ENCODE peak calls at places on chromosomes 1 and 21, in six cellular contexts. J is BJ, M is B cell, P is suprapubic skin, U is AG04449, S is esophagus muscularis mucosa. X is an unnamed sample.

GRCh38 chr1:229438021-229438420 is 4.1 kb upstream of the ACTA1 start:
- DNase-seq in S (no peak), P (no peak), M (no peak), U (no peak), J (no peak), X (no peak)

GRCh38 chr1:4119516-4120220 is 219.6 kb upstream of the C1orf174 start:
- DNase-seq in J (no peak), M (no peak), S (no peak), P (peak), U (no peak), X (no peak)

GRCh38 chr1:8137406-8138244 is 111.5 kb upstream of the ERRFI1 start:
- DNase-seq in U (peak), S (no peak), J (peak), M (no peak), P (no peak), X (no peak)

GRCh38 chr1:47940321-47940720 is 56.9 kb downstream of the TRABD2B start:
- DNase-seq in U (no peak), P (no peak), S (no peak), M (no peak), J (no peak), X (no peak)

GRCh38 chr21:32726742-32727477 is 903 bp downstream of the SYNJ1 start:
- DNase-seq in J (no peak), S (no peak), P (no peak), U (no peak), M (no peak), X (peak)

GRCh38 chr1:104646233-104646632 is 896.5 kb downstream of the AMY1C start:
- DNase-seq in J (no peak), M (no peak), P (no peak), U (no peak), S (no peak), X (no peak)

GRCh38 chr1:153946622-153947246 is at the start of gene DENND4B:
- DNase-seq in U (no peak), J (no peak), M (peak), S (no peak), P (peak), X (peak)

GRCh38 chr21:15631342-15631741 is 98.4 kb upstream of the USP25 start:
- DNase-seq in U (peak), J (peak), M (no peak), S (no peak), P (no peak), X (no peak)

GRCh38 chr1:115227683-115228082 is 110.4 kb downstream of the NGF start:
- DNase-seq in J (no peak), S (no peak), M (no peak), P (no peak), U (peak), X (no peak)

GRCh38 chr1:204477036-204477740 is 17.4 kb downstream of the PIK3C2B start:
- DNase-seq in M (no peak), P (no peak), J (no peak), S (no peak), U (no peak), X (no peak)

GRCh38 chr1:232927722-232928505 is 22.5 kb upstream of the NTPCR start:
- DNase-seq in S (no peak), U (no peak), P (no peak), M (no peak), J (no peak), X (no peak)

GRCh38 chr1:186175588-186175987 is 199.5 kb downstream of the TPR start:
- DNase-seq in S (no peak), U (no peak), P (no peak), M (no peak), J (no peak), X (no peak)

GRCh38 chr1:59173721-59174120 is 123.2 kb upstream of the FGGY start:
- DNase-seq in M (no peak), U (no peak), S (peak), P (no peak), J (no peak), X (no peak)

GRCh38 chr1:17014671-17015567 is 3.2 kb upstream of the ATP13A2 start:
- DNase-seq in S (no peak), P (no peak), J (no peak), U (no peak), M (no peak), X (no peak)

GRCh38 chr21:36550761-36551160 is 70.8 kb upstream of the CLDN14 start:
- DNase-seq in P (no peak), S (no peak), U (no peak), J (no peak), M (no peak), X (no peak)

GRCh38 chr1:154957258-154957657 is 1.4 kb upstream of the PBXIP1 start:
- DNase-seq in J (no peak), M (no peak), U (no peak), P (no peak), S (no peak), X (no peak)

GRCh38 chr21:36753556-36753955 is 54.6 kb downstream of the SIM2 start:
- DNase-seq in M (no peak), U (peak), S (no peak), P (no peak), J (no peak), X (no peak)

GRCh38 chr1:21706151-21706835 is 37.1 kb upstream of the RAP1GAP start:
- DNase-seq in M (peak), J (peak), P (no peak), U (no peak), S (no peak), X (no peak)

GRCh38 chr21:27359141-27359540 is 392.3 kb upstream of the ADAMTS5 start:
- DNase-seq in S (no peak), J (peak), P (no peak), U (no peak), M (no peak), X (no peak)

GRCh38 chr1:15218287-15219279 is 28.4 kb upstream of the FHAD1 start:
- DNase-seq in S (no peak), M (no peak), U (no peak), J (no peak), P (peak), X (no peak)

GRCh38 chr21:37446552-37446951 is 80.0 kb downstream of the DYRK1A start:
- DNase-seq in M (no peak), J (no peak), P (no peak), S (no peak), U (no peak), X (no peak)

GRCh38 chr1:171218661-171219060 is 29.6 kb upstream of the FMO1 start:
- DNase-seq in J (no peak), S (no peak), M (no peak), P (no peak), U (no peak), X (no peak)

GRCh38 chr1:198797656-198798055 is 158.8 kb downstream of the PTPRC start:
- DNase-seq in M (no peak), J (no peak), U (no peak), S (no peak), P (no peak), X (no peak)

GRCh38 chr1:43140010-43140409 is 32.1 kb downstream of the EBNA1BP2 start:
- DNase-seq in U (no peak), J (no peak), M (no peak), S (no peak), P (no peak), X (no peak)
- TF ChIP-seq CTCF in U (no peak), J (no peak), M (no peak), S (no peak), P (no peak), X (no peak)

GRCh38 chr1:37038079-37038702 is 3.9 kb upstream of the GRIK3 start:
- DNase-seq in M (no peak), U (no peak), J (no peak), S (no peak), P (no peak), X (peak)
- TF ChIP-seq CTCF in M (no peak), U (no peak), J (no peak), S (peak), P (no peak), X (no peak)

DNA sequence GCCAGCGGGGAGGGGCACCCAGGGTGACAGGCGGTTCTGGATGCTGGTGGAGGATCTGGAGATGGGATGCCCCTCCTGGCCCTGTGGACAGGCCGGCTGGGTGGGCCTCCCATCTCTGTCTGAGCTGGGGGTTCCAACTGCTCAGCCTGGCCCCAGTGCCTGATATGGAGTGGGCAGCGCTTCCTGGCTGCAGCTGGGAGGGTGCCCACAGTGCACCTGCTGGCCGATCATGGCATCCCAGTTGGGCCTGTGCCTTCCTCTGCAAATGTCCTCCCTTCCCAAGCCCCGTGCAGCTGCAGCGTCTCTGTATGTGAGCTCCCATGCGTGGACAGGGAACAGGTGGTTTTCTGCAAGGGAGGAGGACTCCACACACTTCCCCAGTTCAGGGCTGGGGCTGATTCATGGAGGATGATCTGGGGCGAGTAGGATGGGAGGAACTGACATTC is 2.1 kb downstream of the PFKL start:
- DNase-seq in J (no peak), S (no peak), P (no peak), M (no peak), U (no peak), X (no peak)
- TF ChIP-seq CTCF in J (no peak), S (no peak), P (no peak), M (no peak), U (no peak), X (no peak)

DNA sequence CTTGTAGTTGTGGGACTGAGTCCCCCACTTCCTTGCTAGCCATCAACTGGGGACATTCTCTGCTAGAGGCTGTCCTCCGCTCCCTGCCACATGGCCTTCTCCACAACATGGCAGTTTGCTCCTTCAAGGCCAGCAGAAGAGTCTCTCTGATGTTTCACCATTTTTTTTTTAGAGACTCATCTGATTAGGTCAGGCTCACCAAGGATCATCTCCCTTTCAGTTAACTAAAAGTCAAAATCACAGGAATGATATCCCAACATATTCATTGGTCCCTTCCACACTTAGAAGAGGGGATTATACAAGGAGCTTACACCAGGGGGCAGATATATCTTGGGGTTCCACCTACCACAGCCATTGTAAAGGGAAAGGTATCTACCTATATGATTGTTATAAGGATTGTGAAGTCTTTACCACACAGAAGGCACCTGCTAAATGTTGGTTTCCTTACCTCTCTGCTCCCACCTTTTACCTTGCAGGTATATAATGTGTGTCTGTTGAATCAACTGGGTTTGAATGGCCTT is 23.3 kb downstream of the RIMKLA start:
- DNase-seq in P (no peak), S (no peak), J (no peak), M (no peak), U (no peak), X (no peak)
- TF ChIP-seq CTCF in P (no peak), S (no peak), J (no peak), M (peak), U (no peak), X (no peak)